ENCODE peak calls at places on chromosomes 13 and 19, in nine cellular contexts. Z is MCF 10A; J is GM12865; M is dermis blood vessel endothelial cell; H is HFFc6; E is right cardiac atrium; U is naive thymus-derived CD8-positive, alpha-beta T cell; V is CD4-positive, CD25-positive, alpha-beta regulatory T cell; T is T47D. X is an unnamed sample.

GRCh38 chr19:22619932-22620331 is 14.2 kb upstream of the ZNF492 start:
- DNase-seq in E (no peak), V (no peak), J (no peak), T (no peak), Z (no peak), U (no peak), H (no peak), M (no peak), X (no peak)

GRCh38 chr19:38061294-38061693 is 154.3 kb downstream of the SIPA1L3 start:
- DNase-seq in U (no peak), H (peak), V (no peak), M (peak), E (no peak), Z (peak), J (no peak), T (no peak), X (no peak)

GRCh38 chr13:28707629-28708427 is 10.9 kb downstream of the SLC46A3 start:
- DNase-seq in J (peak), U (no peak), T (no peak), Z (peak), M (no peak), V (peak), E (no peak), H (peak), X (no peak)

GRCh38 chr13:36806102-36806501 is 12.9 kb upstream of the RFXAP start:
- DNase-seq in H (no peak), T (no peak), J (no peak), U (no peak), V (no peak), E (no peak), M (no peak), Z (no peak), X (no peak)

GRCh38 chr13:91659583-91660415 is 261.4 kb downstream of the GPC5 start:
- DNase-seq in H (no peak), J (peak), V (no peak), E (no peak), Z (no peak), T (no peak), U (no peak), M (no peak), X (no peak)

GRCh38 chr19:38264486-38265212 is at the start of gene SPINT2:
- DNase-seq in U (peak), V (no peak), Z (no peak), H (no peak), E (no peak), M (no peak), J (no peak), T (no peak), X (no peak)

GRCh38 chr13:49874430-49874829 is 61.7 kb downstream of the SPRYD7 start:
- DNase-seq in V (no peak), Z (no peak), M (no peak), U (no peak), H (no peak), T (no peak), E (no peak), J (no peak), X (no peak)

GRCh38 chr19:50933640-50934039 is 19.2 kb downstream of the KLK5 start:
- DNase-seq in M (no peak), J (no peak), V (no peak), U (no peak), H (peak), T (peak), Z (peak), E (no peak), X (no peak)

GRCh38 chr13:63012016-63012415 is 1596.4 kb upstream of the PCDH20 start:
- DNase-seq in M (no peak), T (no peak), H (no peak), U (no peak), V (no peak), Z (no peak), E (no peak), J (no peak), X (no peak)

GRCh38 chr13:48412881-48413351 is at the start of gene LPAR6:
- DNase-seq in E (no peak), M (peak), H (peak), V (peak), Z (peak), T (peak), U (no peak), J (no peak), X (no peak)

GRCh38 chr19:41535029-41535622 is 40.8 kb upstream of the CEACAM21 start:
- DNase-seq in Z (no peak), U (no peak), V (no peak), M (peak), T (no peak), H (no peak), E (no peak), J (peak), X (no peak)

GRCh38 chr13:52599037-52599852 is 43.0 kb upstream of the HNRNPA1L2 start:
- DNase-seq in J (peak), Z (peak), M (peak), H (peak), T (peak), E (no peak), V (peak), U (no peak), X (peak)

GRCh38 chr19:38425810-38426466 is at the start of gene RASGRP4:
- DNase-seq in V (peak), Z (no peak), H (no peak), J (peak), U (no peak), T (no peak), E (peak), M (no peak), X (no peak)

GRCh38 chr19:29371766-29372415 is 153.9 kb upstream of the VSTM2B start:
- DNase-seq in H (no peak), U (no peak), V (no peak), T (no peak), Z (no peak), E (no peak), M (no peak), J (no peak), X (no peak)

GRCh38 chr13:27997904-27998522 is 9.5 kb upstream of the URAD start:
- DNase-seq in H (peak), V (peak), T (peak), U (no peak), Z (peak), J (peak), M (peak), E (peak), X (peak)

GRCh38 chr13:45833663-45834062 is 17.9 kb downstream of the SIAH3 start:
- DNase-seq in T (peak), M (peak), Z (peak), H (peak), E (no peak), U (no peak), J (no peak), V (no peak), X (no peak)

GRCh38 chr13:95154441-95154886 is 146.8 kb downstream of the ABCC4 start:
- DNase-seq in M (peak), J (no peak), U (no peak), T (peak), H (peak), Z (no peak), E (no peak), V (no peak), X (peak)

GRCh38 chr13:101383595-101383994 is 32.7 kb downstream of the NALCN start:
- DNase-seq in Z (no peak), V (no peak), J (no peak), T (no peak), E (no peak), U (no peak), H (no peak), M (no peak), X (no peak)

GRCh38 chr13:40143559-40143958 is 488.1 kb downstream of the COG6 start:
- DNase-seq in J (no peak), E (no peak), T (no peak), U (no peak), V (no peak), M (no peak), Z (no peak), H (no peak), X (no peak)

GRCh38 chr19:13260883-13261653 is 110.9 kb downstream of the IER2 start:
- DNase-seq in U (no peak), T (peak), E (no peak), H (peak), V (peak), Z (peak), J (peak), M (peak), X (no peak)

GRCh38 chr13:52809310-52809769 is 39.1 kb downstream of the PCDH8 start:
- DNase-seq in H (peak), V (peak), M (peak), T (peak), U (no peak), E (peak), J (peak), Z (peak), X (peak)

GRCh38 chr13:90760639-90761038 is 586.8 kb upstream of the MIR17HG start:
- DNase-seq in V (no peak), U (no peak), J (no peak), E (no peak), H (no peak), Z (no peak), T (no peak), M (no peak), X (no peak)

GRCh38 chr13:60646600-60646999 is 249.6 kb downstream of the TDRD3 start:
- DNase-seq in U (no peak), E (no peak), J (no peak), M (no peak), H (no peak), Z (no peak), V (no peak), T (no peak), X (no peak)

GRCh38 chr13:71722206-71722605 is 144.8 kb downstream of the DACH1 start:
- DNase-seq in M (no peak), T (no peak), H (no peak), E (no peak), J (no peak), Z (no peak), V (no peak), U (no peak), X (no peak)

GRCh38 chr19:15555759-15556633 is 47.7 kb downstream of the CYP4F22 start:
- DNase-seq in H (peak), U (peak), J (peak), Z (peak), E (peak), M (peak), T (peak), V (peak), X (peak)

GRCh38 chr19:37691881-37692504 is 27.6 kb downstream of the ZNF607 start:
- DNase-seq in M (peak), V (peak), U (peak), H (peak), Z (no peak), T (peak), J (peak), E (peak), X (no peak)

GRCh38 chr19:2208975-2209374 is 27.2 kb downstream of the PLEKHJ1 start:
- DNase-seq in J (no peak), E (no peak), T (no peak), U (no peak), Z (no peak), M (no peak), V (no peak), H (no peak), X (no peak)

GRCh38 chr13:109272595-109273325 is 513.6 kb downstream of the IRS2 start:
- DNase-seq in T (no peak), J (no peak), M (no peak), V (no peak), E (no peak), U (no peak), H (no peak), Z (peak), X (no peak)

GRCh38 chr19:46365561-46365960 is 18.7 kb downstream of the PPP5C start:
- DNase-seq in V (no peak), J (no peak), E (no peak), U (no peak), M (no peak), Z (no peak), H (no peak), T (no peak), X (no peak)

GRCh38 chr13:110116072-110116487 is 190.9 kb downstream of the COL4A1 start:
- DNase-seq in J (peak), U (no peak), V (peak), H (peak), T (no peak), Z (no peak), M (peak), E (peak), X (no peak)

GRCh38 chr19:35704218-35704617 is at the start of gene ZBTB32:
- DNase-seq in J (no peak), U (no peak), H (peak), V (peak), Z (no peak), M (peak), E (peak), T (no peak), X (no peak)

GRCh38 chr19:48469056-48469881 is at the start of gene CYTH2:
- DNase-seq in H (peak), Z (peak), E (peak), U (peak), T (peak), V (peak), J (peak), M (peak), X (peak)

GRCh38 chr13:46339035-46339666 is 47.9 kb downstream of the RUBCNL start:
- DNase-seq in E (peak), U (no peak), Z (peak), J (peak), H (peak), V (no peak), T (no peak), M (peak), X (no peak)

X was measured in SHP77.